ENCODE peak calls at places on chromosomes 12 and 14, in seven cellular contexts. B, W, V, D, I, K and M are unnamed samples.

GRCh38 chr14:90295870-90296516 is 35.7 kb downstream of the NRDE2 start:
- DNase-seq in B (peak), W (no peak), V (no peak), D (no peak), I (peak), K (no peak), M (no peak)

GRCh38 chr14:47843236-47843635 is 167.8 kb upstream of the MDGA2 start:
- DNase-seq in B (no peak), W (no peak), V (no peak), D (no peak), I (no peak), K (no peak), M (no peak)

GRCh38 chr12:6038160-6038559 is 86.3 kb downstream of the VWF start:
- DNase-seq in B (peak), W (peak), V (peak), D (peak), I (peak), K (peak), M (peak)

GRCh38 chr12:123998960-123999359 is 25.9 kb downstream of the ZNF664 start:
- DNase-seq in B (peak), W (no peak), V (no peak), D (no peak), I (peak), K (no peak), M (no peak)

GRCh38 chr12:81095470-81096232 is 17.8 kb downstream of the ACSS3 start:
- DNase-seq in B (no peak), W (peak), V (no peak), D (no peak), I (peak), K (no peak), M (no peak)

GRCh38 chr12:118853634-118854033 is 127.7 kb upstream of the SRRM4 start:
- DNase-seq in B (no peak), W (peak), V (no peak), D (peak), I (no peak), K (peak), M (no peak)

GRCh38 chr14:98136420-98136819 is 1135.6 kb downstream of the BCL11B start:
- DNase-seq in B (no peak), W (no peak), V (no peak), D (no peak), I (no peak), K (no peak), M (no peak)

GRCh38 chr14:95758331-95758730 is 44.4 kb upstream of the TCL1A start:
- DNase-seq in B (no peak), W (no peak), V (no peak), D (no peak), I (no peak), K (no peak), M (no peak)

GRCh38 chr14:37056473-37056872 is 115.9 kb downstream of the SLC25A21 start:
- DNase-seq in B (peak), W (peak), V (no peak), D (no peak), I (peak), K (no peak), M (no peak)

GRCh38 chr12:591167-591570 is 72.1 kb downstream of the NINJ2 start:
- DNase-seq in B (no peak), W (no peak), V (no peak), D (no peak), I (no peak), K (no peak), M (no peak)

GRCh38 chr14:72023128-72024042 is 91.2 kb downstream of the RGS6 start:
- DNase-seq in B (no peak), W (no peak), V (no peak), D (no peak), I (no peak), K (no peak), M (peak)

GRCh38 chr12:93783827-93784226 is 106.7 kb downstream of the CRADD start:
- DNase-seq in B (no peak), W (no peak), V (no peak), D (no peak), I (peak), K (no peak), M (no peak)

GRCh38 chr14:31085027-31085426 is 58.8 kb upstream of the STRN3 start:
- DNase-seq in B (no peak), W (no peak), V (no peak), D (no peak), I (no peak), K (no peak), M (no peak)

GRCh38 chr14:89455412-89455811 is 38.4 kb upstream of the FOXN3 start:
- DNase-seq in B (no peak), W (no peak), V (no peak), D (no peak), I (no peak), K (no peak), M (peak)

GRCh38 chr12:20188930-20189653 is 179.2 kb upstream of the PDE3A start:
- DNase-seq in B (no peak), W (peak), V (no peak), D (no peak), I (peak), K (no peak), M (no peak)

GRCh38 chr14:75399819-75400678 is 27.8 kb upstream of the JDP2 start:
- DNase-seq in B (no peak), W (peak), V (no peak), D (no peak), I (no peak), K (no peak), M (no peak)

GRCh38 chr12:70351076-70351475 is 15.0 kb upstream of the KCNMB4 start:
- DNase-seq in B (no peak), W (no peak), V (no peak), D (no peak), I (no peak), K (no peak), M (no peak)

GRCh38 chr12:132308311-132309161 is 20.9 kb downstream of the GALNT9 start:
- DNase-seq in B (no peak), W (no peak), V (no peak), D (no peak), I (no peak), K (no peak), M (no peak)

GRCh38 chr12:70082997-70083676 is 160.1 kb upstream of the CNOT2 start:
- DNase-seq in B (no peak), W (no peak), V (no peak), D (no peak), I (no peak), K (no peak), M (no peak)

GRCh38 chr12:114006482-114007425 is 40.6 kb upstream of the RBM19 start:
- DNase-seq in B (no peak), W (peak), V (no peak), D (no peak), I (no peak), K (no peak), M (no peak)

GRCh38 chr14:76686646-76687045 is 74.6 kb upstream of the VASH1 start:
- DNase-seq in B (no peak), W (no peak), V (no peak), D (no peak), I (no peak), K (no peak), M (no peak)

GRCh38 chr12:9363145-9363544 is 154.9 kb upstream of the PZP start:
- DNase-seq in B (no peak), W (peak), V (no peak), D (peak), I (no peak), K (no peak), M (no peak)

GRCh38 chr12:65881965-65882413 is 57.7 kb downstream of the HMGA2 start:
- DNase-seq in B (peak), W (no peak), V (no peak), D (peak), I (no peak), K (no peak), M (peak)

GRCh38 chr14:21095430-21096205 is 2.8 kb downstream of the ZNF219 start:
- DNase-seq in B (peak), W (peak), V (no peak), D (peak), I (no peak), K (no peak), M (no peak)

GRCh38 chr14:30283822-30284446 is 275.0 kb upstream of the G2E3 start:
- DNase-seq in B (peak), W (peak), V (no peak), D (peak), I (peak), K (peak), M (peak)

GRCh38 chr14:81765654-81766275 is 232.1 kb upstream of the SEL1L start:
- DNase-seq in B (no peak), W (peak), V (no peak), D (no peak), I (no peak), K (no peak), M (no peak)

GRCh38 chr14:81771876-81772275 is 238.2 kb upstream of the SEL1L start:
- DNase-seq in B (no peak), W (no peak), V (no peak), D (no peak), I (no peak), K (no peak), M (no peak)

GRCh38 chr14:81766597-81766996 is 232.9 kb upstream of the SEL1L start:
- DNase-seq in B (no peak), W (peak), V (no peak), D (no peak), I (no peak), K (no peak), M (no peak)

GRCh38 chr14:81772391-81772790 is 238.7 kb upstream of the SEL1L start:
- DNase-seq in B (no peak), W (no peak), V (no peak), D (no peak), I (no peak), K (no peak), M (no peak)

DNA sequence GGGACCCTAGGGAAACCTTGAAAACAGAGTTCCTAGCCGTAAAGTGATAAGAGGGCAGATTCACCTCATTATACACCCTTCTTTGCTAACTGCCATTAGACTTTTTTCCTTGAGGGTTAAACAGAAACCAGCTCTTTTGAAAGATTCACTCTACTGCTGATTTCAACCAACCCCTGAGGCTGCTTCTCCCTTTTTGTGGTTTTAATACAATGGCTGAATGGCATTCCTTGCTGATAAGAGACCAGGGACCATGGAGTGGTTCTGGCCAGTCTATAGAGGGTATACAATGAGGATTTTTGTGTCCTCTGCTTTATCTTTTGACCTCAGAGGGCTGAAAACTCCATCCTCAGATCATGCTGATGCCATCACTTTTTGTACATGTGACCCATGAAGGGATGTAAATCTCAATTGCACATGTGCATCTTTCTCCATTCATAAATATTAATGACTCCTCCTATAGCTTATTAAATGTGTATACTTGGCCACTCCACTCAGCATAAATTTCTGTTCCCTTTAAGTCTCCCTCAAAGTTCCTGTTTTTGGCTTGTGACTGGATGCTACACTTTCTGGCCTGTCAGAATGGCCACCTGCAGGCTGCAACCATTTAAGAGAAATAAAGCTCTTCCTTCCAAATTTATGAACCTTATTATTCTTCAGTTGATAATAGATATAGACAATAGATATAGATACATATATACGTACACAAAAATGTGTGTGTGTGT is 233.8 kb upstream of the SEL1L start:
- DNase-seq in B (no peak), W (peak), V (peak), D (no peak), I (no peak), K (no peak), M (no peak)
- H3K27ac ChIP-seq in B (no peak), W (no peak), V (peak), D (no peak), I (no peak), K (no peak), M (peak)

GRCh38 chr14:84555493-84555892 is 974.5 kb upstream of the FLRT2 start:
- DNase-seq in B (no peak), W (no peak), V (no peak), D (no peak), I (no peak), K (no peak), M (no peak)
- H3K4me2 ChIP-seq in B (no peak), W (no peak), V (no peak), D (no peak), I (no peak), K (no peak), M (no peak)

GRCh38 chr12:51821423-51822260 is 26.9 kb downstream of the FIGNL2 start:
- DNase-seq in B (no peak), W (no peak), V (no peak), D (no peak), I (no peak), K (peak), M (no peak)

GRCh38 chr12:51822956-51823355 is 25.6 kb downstream of the FIGNL2 start:
- DNase-seq in B (no peak), W (no peak), V (no peak), D (no peak), I (no peak), K (no peak), M (peak)

GRCh38 chr12:51822261-51822616 is 26.3 kb downstream of the FIGNL2 start:
- DNase-seq in B (no peak), W (no peak), V (no peak), D (no peak), I (no peak), K (no peak), M (no peak)

GRCh38 chr12:51819851-51820720 is 28.4 kb downstream of the FIGNL2 start:
- DNase-seq in B (no peak), W (no peak), V (no peak), D (no peak), I (no peak), K (no peak), M (no peak)

GRCh38 chr12:51820721-51821422 is 27.6 kb downstream of the FIGNL2 start:
- DNase-seq in B (peak), W (peak), V (peak), D (peak), I (no peak), K (peak), M (peak)
- H4K8ac ChIP-seq in B (peak), W (peak), V (no peak), D (no peak), I (peak), K (peak), M (peak)

GRCh38 chr14:103207038-103207403 is 83.8 kb downstream of the TNFAIP2 start:
- DNase-seq in B (no peak), W (peak), V (no peak), D (peak), I (peak), K (peak), M (peak)
- H3K27ac ChIP-seq in B (peak), W (no peak), V (no peak), D (no peak), I (no peak), K (no peak), M (no peak)

DNA sequence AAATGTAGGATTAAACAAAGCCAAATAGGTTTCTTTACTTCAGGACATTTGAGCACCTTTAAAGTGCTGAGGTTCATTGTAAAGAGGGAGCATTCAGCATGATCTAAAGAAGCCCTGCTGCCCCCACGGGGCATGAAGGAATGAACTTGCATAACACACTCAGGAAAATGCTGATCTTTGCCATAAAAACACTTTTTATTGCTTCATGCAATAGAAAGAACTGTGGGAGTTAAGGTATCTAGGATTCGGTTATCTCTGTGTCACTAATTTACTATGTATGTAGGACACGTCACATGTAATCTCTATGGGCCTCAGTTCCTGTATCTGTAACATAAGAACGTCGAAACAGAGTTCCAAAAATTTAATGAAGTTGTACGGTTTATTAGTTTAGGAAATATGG is 33.0 kb downstream of the BTBD7 start:
- DNase-seq in B (no peak), W (no peak), V (no peak), D (no peak), I (no peak), K (no peak), M (peak)
- H3K4me2 ChIP-seq in B (no peak), W (no peak), V (no peak), D (no peak), I (no peak), K (no peak), M (no peak)